ENCODE peak calls at places on chromosomes 6 and 20, in eight cellular contexts. K is occipital lobe; C is GM03348; O is memory B cell; E is activated effector memory CD4-positive, alpha-beta T cell treated with anti-CD3 and anti-CD28 coated beads, Interleukin-2, amount 50 U/mL, for 16 hours; G is type B pancreatic cell; V is WTC11; R is progenitor cell of endocrine pancreas. F is an unnamed sample.

GRCh38 chr6:159916237-159916636 is 25.4 kb downstream of the MAS1 start:
- DNase-seq in G (no peak), O (no peak), R (no peak), V (no peak), C (no peak), K (no peak), E (no peak), F (no peak)

GRCh38 chr6:98516869-98517268 is 317.5 kb upstream of the POU3F2 start:
- DNase-seq in C (no peak), K (no peak), R (no peak), V (no peak), E (no peak), O (no peak), G (no peak), F (no peak)

GRCh38 chr6:44932651-44933091 is 395.5 kb upstream of the RUNX2 start:
- DNase-seq in E (peak; percentile 77), C (no peak), O (no peak), V (no peak), G (no peak), K (no peak), R (no peak), F (no peak)

GRCh38 chr6:131054392-131055250 is 8.4 kb downstream of the EPB41L2 start:
- DNase-seq in E (no peak), O (no peak), G (no peak), C (no peak), K (no peak), R (no peak), V (no peak), F (peak; percentile 95)

GRCh38 chr20:46849751-46850150 is 44.9 kb upstream of the EYA2 start:
- DNase-seq in E (no peak), O (no peak), R (no peak), C (no peak), G (no peak), V (no peak), K (no peak), F (no peak)

GRCh38 chr20:6582449-6582848 is 185.0 kb upstream of the BMP2 start:
- DNase-seq in O (no peak), R (no peak), C (no peak), V (no peak), G (no peak), E (no peak), K (no peak), F (no peak)

GRCh38 chr6:21678990-21679389 is 85.4 kb downstream of the SOX4 start:
- DNase-seq in E (no peak), O (no peak), K (no peak), V (no peak), G (no peak), C (peak; percentile 15), R (no peak), F (peak; percentile 98)

GRCh38 chr6:53728570-53729194 is 63.1 kb upstream of the KLHL31 start:
- DNase-seq in C (peak; percentile 74), E (peak; percentile 81), G (no peak), R (peak; percentile 39), V (peak; percentile 56), K (peak; percentile 20), O (peak; percentile 49), F (peak; percentile 48)

GRCh38 chr6:5726976-5727718 is 279.6 kb downstream of the NRN1 start:
- DNase-seq in O (no peak), G (no peak), R (no peak), E (no peak), V (no peak), C (no peak), K (no peak), F (no peak)

GRCh38 chr20:10565191-10565921 is 108.4 kb downstream of the JAG1 start:
- DNase-seq in C (peak; percentile 59), E (no peak), O (no peak), R (no peak), V (no peak), G (no peak), K (no peak), F (peak; percentile 54)

GRCh38 chr6:2791124-2792050 is 26.2 kb downstream of the WRNIP1 start:
- DNase-seq in E (peak; percentile 79), K (no peak), R (peak; percentile 43), V (peak; percentile 65), G (no peak), C (peak; percentile 89), O (peak; percentile 43), F (peak; percentile 71)

GRCh38 chr6:44233560-44234100 is 10.2 kb downstream of the SLC29A1 start:
- DNase-seq in R (no peak), E (no peak), K (no peak), V (no peak), G (no peak), O (no peak), C (no peak), F (no peak)

GRCh38 chr6:157982297-157982579 is 575 bp downstream of the SYNJ2 start:
- DNase-seq in R (peak; percentile 28), O (peak; percentile 43), K (no peak), G (no peak), V (peak; percentile 72), C (peak; percentile 58), E (peak; percentile 76), F (peak; percentile 52)

GRCh38 chr20:23350855-23351838 is 556 bp downstream of the NXT1 start:
- DNase-seq in G (no peak), O (no peak), V (peak; percentile 61), E (peak; percentile 86), K (no peak), C (peak; percentile 36), R (no peak), F (peak; percentile 70)

GRCh38 chr6:12602951-12603710 is 113.4 kb upstream of the PHACTR1 start:
- DNase-seq in C (peak; percentile 58), G (no peak), K (no peak), E (no peak), V (no peak), O (no peak), R (no peak), F (peak; percentile 83)

GRCh38 chr20:58787211-58788067 is 63.3 kb downstream of the GNAS-AS1 start:
- DNase-seq in K (no peak), R (no peak), E (no peak), V (no peak), O (no peak), C (no peak), G (no peak), F (no peak)

GRCh38 chr6:160130729-160131484 is 9.3 kb downstream of the SLC22A1 start:
- DNase-seq in K (no peak), C (no peak), V (no peak), G (no peak), R (no peak), O (no peak), E (no peak), F (no peak)

GRCh38 chr6:169970306-169970988 is 219.0 kb downstream of the ERMARD start:
- DNase-seq in G (peak; percentile 66), V (no peak), K (no peak), O (peak; percentile 9), C (no peak), E (peak; percentile 48), R (no peak), F (no peak)

GRCh38 chr6:26103141-26103769 is 16.0 kb downstream of the HFE start:
- DNase-seq in E (no peak), C (peak; percentile 37), R (no peak), G (no peak), O (no peak), K (no peak), V (no peak), F (peak; percentile 81)

GRCh38 chr6:41373919-41374617 is 38.7 kb downstream of the NCR2 start:
- DNase-seq in E (no peak), O (no peak), K (no peak), R (no peak), V (peak; percentile 72), C (peak; percentile 15), G (no peak), F (peak; percentile 13)

GRCh38 chr20:45913105-45913504 is 1.1 kb upstream of the PLTP start:
- DNase-seq in K (no peak), R (no peak), E (no peak), C (no peak), O (no peak), G (no peak), V (no peak), F (no peak)

GRCh38 chr6:143002686-143003085 is 57.7 kb upstream of the HIVEP2 start:
- DNase-seq in G (no peak), R (no peak), K (no peak), V (no peak), C (no peak), E (no peak), O (no peak), F (no peak)

GRCh38 chr6:21732731-21733130 is 139.2 kb downstream of the SOX4 start:
- DNase-seq in O (no peak), E (no peak), C (no peak), K (no peak), G (no peak), V (no peak), R (no peak), F (peak; percentile 66)

GRCh38 chr6:43120938-43121913 is 45.1 kb downstream of the PTK7 start:
- DNase-seq in O (no peak), G (no peak), E (no peak), K (no peak), R (no peak), V (no peak), C (peak; percentile 82), F (peak; percentile 100)

GRCh38 chr6:145277358-145278097 is 457.8 kb downstream of the EPM2A start:
- DNase-seq in V (no peak), R (no peak), G (no peak), C (no peak), E (no peak), O (no peak), K (no peak), F (peak; percentile 9)

GRCh38 chr6:151917531-151918329 is 110.2 kb downstream of the ESR1 start:
- DNase-seq in V (no peak), K (no peak), G (no peak), R (no peak), C (peak; percentile 14), O (no peak), E (no peak), F (no peak)

GRCh38 chr6:215335-216034 is 76.8 kb upstream of the DUSP22 start:
- DNase-seq in K (no peak), O (no peak), V (no peak), G (no peak), R (no peak), C (no peak), E (peak; percentile 86), F (peak; percentile 85)

GRCh38 chr6:48113130-48113529 is 2.1 kb upstream of the PTCHD4 start:
- DNase-seq in K (no peak), V (no peak), G (no peak), E (no peak), R (no peak), O (no peak), C (no peak), F (no peak)

GRCh38 chr6:106247733-106248132 is 77.8 kb downstream of the ATG5 start:
- DNase-seq in E (no peak), K (no peak), G (no peak), C (no peak), O (no peak), V (no peak), R (no peak), F (no peak)

GRCh38 chr6:134247271-134247833 is 70.6 kb downstream of the SGK1 start:
- DNase-seq in R (no peak), O (no peak), C (no peak), E (peak; percentile 86), V (no peak), K (no peak), G (no peak), F (no peak)

GRCh38 chr20:25090492-25091429 is 8.8 kb upstream of the VSX1 start:
- DNase-seq in R (no peak), G (no peak), E (peak; percentile 86), C (no peak), O (no peak), K (no peak), V (no peak), F (no peak)

GRCh38 chr6:55704421-55704820 is 125.4 kb upstream of the HMGCLL1 start:
- DNase-seq in O (no peak), V (no peak), C (no peak), R (no peak), E (no peak), K (no peak), G (no peak), F (peak; percentile 89)

GRCh38 chr6:154234019-154234772 is 122.4 kb downstream of the IPCEF1 start:
- DNase-seq in O (no peak), E (no peak), V (no peak), K (no peak), C (no peak), G (no peak), R (no peak), F (no peak)

GRCh38 chr6:143884161-143884560 is 19.9 kb downstream of the ZC2HC1B start:
- DNase-seq in O (no peak), R (no peak), E (no peak), G (no peak), C (peak; percentile 16), K (no peak), V (no peak), F (no peak)

F was measured in M059J.